ENCODE peak calls at places on chromosomes 6 and 20, in eight cellular contexts. D is left lung, L is colonic mucosa, J is heart right ventricle, P is lower lobe of right lung, K is tibial nerve, X is upper lobe of right lung, M is GM23338. Q is an unnamed sample.

GRCh38 chr6:33997265-33997664 is 148.6 kb downstream of the GRM4 start:
- DNase-seq in X (no peak), K (no peak), M (no peak), P (no peak), L (no peak), J (no peak), D (no peak), Q (no peak)

GRCh38 chr6:11296449-11297375 is 64.2 kb upstream of the NEDD9 start:
- DNase-seq in P (no peak), J (no peak), X (no peak), L (peak; percentile 72), M (no peak), K (no peak), D (no peak), Q (no peak)

GRCh38 chr20:43963233-43963632 is 48.6 kb downstream of the TOX2 start:
- DNase-seq in K (no peak), J (no peak), M (no peak), L (no peak), P (no peak), X (peak; percentile 31), D (no peak), Q (peak; percentile 15)

GRCh38 chr6:122610690-122611455 is 668 bp downstream of the PKIB start:
- DNase-seq in J (peak; percentile 18), X (peak; percentile 74), P (peak; percentile 67), D (peak; percentile 56), L (peak; percentile 69), K (peak; percentile 11), M (peak; percentile 81), Q (no peak)

GRCh38 chr6:118743744-118744143 is 92.4 kb upstream of the CEP85L start:
- DNase-seq in X (no peak), D (no peak), J (no peak), P (no peak), K (no peak), L (no peak), M (no peak), Q (no peak)

GRCh38 chr6:39599996-39600395 is 125.2 kb downstream of the KIF6 start:
- DNase-seq in L (no peak), J (no peak), K (no peak), P (no peak), M (no peak), X (no peak), D (no peak), Q (no peak)

GRCh38 chr6:8481727-8482126 is 46.4 kb upstream of the SLC35B3 start:
- DNase-seq in P (no peak), D (no peak), M (peak; percentile 83), K (no peak), X (no peak), J (no peak), L (no peak), Q (no peak)

GRCh38 chr6:73866305-73866704 is 170.3 kb downstream of the CD109 start:
- DNase-seq in P (no peak), M (no peak), J (no peak), D (no peak), X (no peak), K (no peak), L (no peak), Q (no peak)

GRCh38 chr6:136921521-136921935 is 573 bp upstream of the SLC35D3 start:
- DNase-seq in M (peak; percentile 49), L (no peak), P (peak; percentile 49), X (no peak), J (peak; percentile 14), K (no peak), D (no peak), Q (no peak)

GRCh38 chr20:48682529-48683385 is 145.0 kb downstream of the PREX1 start:
- DNase-seq in J (peak; percentile 84), P (peak; percentile 91), X (peak; percentile 92), K (peak; percentile 57), M (peak; percentile 79), L (peak; percentile 94), D (peak; percentile 85), Q (peak; percentile 77)

GRCh38 chr6:121816361-121816760 is 380.9 kb downstream of the GJA1 start:
- DNase-seq in L (no peak), X (no peak), M (no peak), P (no peak), J (no peak), D (no peak), K (no peak), Q (no peak)

GRCh38 chr6:42047790-42048405 is 2.4 kb upstream of the TAF8 start:
- DNase-seq in M (no peak), K (no peak), J (no peak), P (no peak), L (no peak), D (no peak), X (peak; percentile 12), Q (no peak)

GRCh38 chr6:39037707-39038106 is 10.9 kb upstream of the GLP1R start:
- DNase-seq in K (no peak), X (no peak), P (no peak), D (no peak), L (no peak), M (no peak), J (no peak), Q (no peak)

GRCh38 chr20:60221593-60221992 is 263.4 kb downstream of the CDH26 start:
- DNase-seq in X (no peak), J (no peak), K (no peak), P (no peak), L (no peak), D (no peak), M (no peak), Q (no peak)

DNA sequence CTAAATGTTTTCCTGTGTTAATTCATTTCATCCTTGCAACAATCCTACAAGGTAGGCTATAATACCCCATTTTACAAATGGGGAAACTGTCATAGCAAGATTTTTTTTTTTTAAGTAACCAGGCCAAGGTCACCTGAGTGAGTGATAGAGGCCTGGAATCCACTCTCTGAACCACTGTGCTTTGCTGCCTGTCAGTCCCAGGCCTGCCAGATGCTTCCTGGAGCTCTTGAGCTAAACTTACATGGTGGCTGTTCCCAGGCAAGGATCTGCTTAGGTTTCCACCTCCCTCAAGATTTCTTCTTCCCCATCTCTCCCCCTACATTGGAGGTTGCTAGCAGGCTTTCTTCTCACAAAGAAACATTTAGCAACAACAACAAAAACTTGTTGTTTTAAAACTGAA is 32.7 kb upstream of the RNF8 start:
- DNase-seq in X (no peak), P (no peak), K (no peak), D (no peak), M (no peak), L (no peak), J (no peak), Q (no peak)
- H3K36me3 ChIP-seq in X (peaks cover 68% of the 10 kb centered on the region), P (peaks cover 78% of the 10 kb centered on the region), K (no peaks in the 10 kb centered on the region), D (no peaks in the 10 kb centered on the region), M (peaks cover 16% of the 10 kb centered on the region), L (no peaks in the 10 kb centered on the region), J (peaks cover 47% of the 10 kb centered on the region), Q (peaks cover 52% of the 10 kb centered on the region)

DNA sequence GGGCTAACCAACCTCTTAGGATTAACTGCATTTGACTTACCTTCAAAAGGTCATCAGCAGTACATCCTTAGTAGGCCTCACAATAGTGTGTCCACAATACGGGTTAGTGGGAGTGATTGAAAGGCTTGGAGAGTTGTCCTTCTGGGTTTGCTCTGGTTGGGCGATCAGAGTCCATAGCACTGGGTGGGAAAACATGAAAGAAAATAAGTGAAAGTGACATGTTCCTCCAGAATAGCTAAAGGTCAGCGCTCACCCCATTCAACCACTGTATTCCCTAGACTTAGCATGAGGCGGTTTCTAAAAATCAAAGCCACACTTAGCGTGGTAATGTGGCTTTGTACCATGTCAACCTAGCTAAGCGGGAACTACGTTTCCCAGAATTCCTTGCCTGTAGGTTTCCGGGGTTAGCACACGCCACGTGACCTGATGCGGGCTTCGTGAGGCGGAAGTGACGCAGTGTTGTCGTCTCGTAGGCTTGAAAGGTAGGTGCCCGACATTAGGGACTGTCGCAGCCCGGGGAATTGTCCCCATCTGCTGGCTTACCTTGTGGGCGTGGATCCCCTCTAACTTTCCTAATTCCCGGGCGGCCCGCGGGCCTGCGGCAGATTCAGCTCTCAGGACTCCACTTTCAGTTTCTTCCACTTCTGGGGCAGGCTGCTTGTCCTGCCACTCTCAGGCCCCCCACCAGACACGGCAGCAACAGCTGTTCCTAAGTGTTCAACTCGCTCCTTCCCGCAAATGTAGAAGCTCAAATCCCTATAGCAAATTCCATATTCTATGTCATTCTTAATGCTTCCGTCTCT is 19.8 kb upstream of the SCP2D1 start:
- DNase-seq in J (peak; percentile 85), P (peak; percentile 94), D (peak; percentile 92), K (peak; percentile 92), M (peak; percentile 96), L (peak; percentile 90), X (peak; percentile 93), Q (peak; percentile 84)
- TF ChIP-seq CTCF in J (no peak), P (no peak), D (no peak), K (no peak), M (no peak), L (no peak), X (no peak), Q (no peak)

DNA sequence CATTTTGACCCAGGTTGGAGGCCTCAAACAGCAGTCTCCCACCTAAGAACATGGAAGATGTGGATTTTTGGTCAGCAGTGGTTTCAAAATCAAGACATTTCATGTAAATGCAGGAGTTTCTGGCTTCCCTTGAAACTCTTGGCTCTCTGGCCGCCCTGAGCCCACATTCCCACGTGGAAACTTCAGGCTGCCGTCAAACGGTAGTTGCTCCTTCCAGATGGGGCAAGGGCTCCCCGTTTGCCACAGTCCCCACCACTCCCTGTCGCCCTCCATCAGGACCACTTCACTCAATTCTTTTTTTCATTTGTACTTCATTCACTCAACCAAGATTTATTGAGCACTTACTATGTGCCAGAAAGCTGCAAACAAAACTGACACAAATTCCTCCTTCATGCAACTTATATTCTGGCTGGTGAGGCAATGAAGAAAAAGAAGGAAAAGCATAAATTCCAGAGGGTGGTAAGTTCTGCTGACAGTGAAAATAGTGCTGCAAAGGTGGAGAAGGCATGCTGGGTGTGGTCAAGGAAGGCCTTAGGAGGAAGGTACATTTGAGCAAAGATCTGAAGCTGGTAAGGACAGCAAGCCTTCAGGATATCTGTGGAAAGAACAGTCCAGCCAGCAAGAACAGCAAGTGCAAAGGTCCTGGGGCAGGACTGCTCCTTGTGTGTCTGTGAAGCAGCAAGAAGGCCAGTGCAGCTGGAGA is 62.9 kb upstream of the PTPN1 start:
- DNase-seq in K (no peak), L (no peak), M (no peak), D (no peak), J (no peak), X (no peak), P (no peak), Q (no peak)
- H3K27ac ChIP-seq in K (no peak overlapping the region), L (peak overlapping the region; percentile 49), M (no peak overlapping the region), D (peak overlapping the region; percentile 38), J (no peak overlapping the region), X (peak overlapping the region; percentile 53), P (peak overlapping the region; percentile 66), Q (no peak overlapping the region)

GRCh38 chr6:142303191-142303564 is 1.4 kb downstream of the ADGRG6 start:
- DNase-seq in M (no peak), D (no peak), L (no peak), J (no peak), K (no peak), P (no peak), X (no peak), Q (no peak)

GRCh38 chr6:142313284-142313683 is 11.5 kb downstream of the ADGRG6 start:
- DNase-seq in M (no peak), X (no peak), P (no peak), K (no peak), J (no peak), D (no peak), L (no peak), Q (peak; percentile 65)

GRCh38 chr6:142306736-142307135 is 4.9 kb downstream of the ADGRG6 start:
- DNase-seq in M (no peak), K (no peak), L (no peak), P (no peak), X (no peak), D (no peak), J (no peak), Q (no peak)

GRCh38 chr6:142304241-142304640 is 2.4 kb downstream of the ADGRG6 start:
- DNase-seq in J (no peak), D (no peak), M (no peak), P (no peak), K (no peak), X (no peak), L (no peak), Q (no peak)

GRCh38 chr6:142307963-142308748 is 6.3 kb downstream of the ADGRG6 start:
- DNase-seq in J (no peak), D (no peak), X (no peak), L (no peak), M (no peak), P (no peak), K (no peak), Q (no peak)
- H3K36me3 ChIP-seq in J (no peaks in the 10 kb centered on the region), D (no peaks in the 10 kb centered on the region), X (no peaks in the 10 kb centered on the region), L (no peaks in the 10 kb centered on the region), M (no peaks in the 10 kb centered on the region), P (no peaks in the 10 kb centered on the region), K (no peaks in the 10 kb centered on the region), Q (no peaks in the 10 kb centered on the region)

Q was measured in brain microvascular endothelial cell.